ENCODE peak calls at places on chromosomes 4 and X, in seven cellular contexts. One of them, this sample, is unnamed.
A peak's percentile ranks its signal among the peaks of the same experiment; 100 is the strongest.

GRCh38 chr4:7384929-7385890 is 49.5 kb downstream of the PSAPL1 start:
- DNase-seq in H9: peak; percentile 19
- DNase-seq in mesenchymal stem cell: no peak
- DNase-seq in IMR-90: no peak
- DNase-seq in neuronal stem cell: no peak
- DNase-seq in trophoblast cell: no peak
- DNase-seq in H1: no peak
- DNase-seq in this sample: no peak

GRCh38 chr4:139763205-139763604 is 97.6 kb downstream of the MGST2 start:
- DNase-seq in H9: no peak
- DNase-seq in mesenchymal stem cell: peak; percentile 64
- DNase-seq in IMR-90: no peak
- DNase-seq in neuronal stem cell: no peak
- DNase-seq in trophoblast cell: no peak
- DNase-seq in H1: no peak
- DNase-seq in this sample: peak; percentile 55

GRCh38 chr4:144547678-144548298 is 98.2 kb upstream of the HHIP start:
- DNase-seq in H9: no peak
- DNase-seq in mesenchymal stem cell: no peak
- DNase-seq in IMR-90: no peak
- DNase-seq in neuronal stem cell: no peak
- DNase-seq in trophoblast cell: no peak
- DNase-seq in H1: no peak
- DNase-seq in this sample: no peak

GRCh38 chr4:4390521-4391240 is 3.8 kb downstream of the NSG1 start:
- DNase-seq in H9: no peak
- DNase-seq in mesenchymal stem cell: no peak
- DNase-seq in IMR-90: no peak
- DNase-seq in neuronal stem cell: no peak
- DNase-seq in trophoblast cell: no peak
- DNase-seq in H1: no peak
- DNase-seq in this sample: no peak

GRCh38 chr4:48649505-48649904 is 130.6 kb downstream of the FRYL start:
- DNase-seq in H9: no peak
- DNase-seq in mesenchymal stem cell: no peak
- DNase-seq in IMR-90: no peak
- DNase-seq in neuronal stem cell: no peak
- DNase-seq in trophoblast cell: no peak
- DNase-seq in H1: no peak
- DNase-seq in this sample: no peak

GRCh38 chrX:12986886-12987285 is 12.0 kb downstream of the TMSB4X start:
- DNase-seq in H9: no peak
- DNase-seq in mesenchymal stem cell: no peak
- DNase-seq in IMR-90: no peak
- DNase-seq in neuronal stem cell: no peak
- DNase-seq in trophoblast cell: no peak
- DNase-seq in H1: no peak
- DNase-seq in this sample: no peak

GRCh38 chr4:151485541-151486131 is 76.7 kb downstream of the FHIP1A start:
- DNase-seq in H9: peak; percentile 37
- DNase-seq in mesenchymal stem cell: no peak
- DNase-seq in IMR-90: no peak
- DNase-seq in neuronal stem cell: no peak
- DNase-seq in trophoblast cell: no peak
- DNase-seq in H1: no peak
- DNase-seq in this sample: peak; percentile 31

GRCh38 chrX:48676893-48677270 is 6.7 kb upstream of the WAS start:
- DNase-seq in H9: peak; percentile 30
- DNase-seq in mesenchymal stem cell: no peak
- DNase-seq in IMR-90: no peak
- DNase-seq in neuronal stem cell: no peak
- DNase-seq in trophoblast cell: no peak
- DNase-seq in H1: no peak
- DNase-seq in this sample: peak; percentile 24

GRCh38 chrX:17192111-17192510 is 182.9 kb upstream of the NHS start:
- DNase-seq in H9: no peak
- DNase-seq in mesenchymal stem cell: no peak
- DNase-seq in IMR-90: no peak
- DNase-seq in neuronal stem cell: no peak
- DNase-seq in trophoblast cell: no peak
- DNase-seq in H1: no peak
- DNase-seq in this sample: no peak

GRCh38 chrX:3176439-3176820 is 135.2 kb downstream of the ARSF start:
- DNase-seq in H9: no peak
- DNase-seq in mesenchymal stem cell: peak; percentile 71
- DNase-seq in IMR-90: peak; percentile 49
- DNase-seq in neuronal stem cell: no peak
- DNase-seq in trophoblast cell: peak; percentile 14
- DNase-seq in H1: no peak
- DNase-seq in this sample: peak; percentile 14

GRCh38 chrX:98067611-98068010 is 1183.9 kb downstream of the RPA4 start:
- DNase-seq in H9: no peak
- DNase-seq in mesenchymal stem cell: peak; percentile 7
- DNase-seq in IMR-90: peak; percentile 36
- DNase-seq in neuronal stem cell: no peak
- DNase-seq in trophoblast cell: peak; percentile 2
- DNase-seq in H1: no peak
- DNase-seq in this sample: peak; percentile 38

GRCh38 chrX:65926095-65927019 is 113.5 kb downstream of the VSIG4 start:
- DNase-seq in H9: no peak
- DNase-seq in mesenchymal stem cell: no peak
- DNase-seq in IMR-90: no peak
- DNase-seq in neuronal stem cell: no peak
- DNase-seq in trophoblast cell: no peak
- DNase-seq in H1: no peak
- DNase-seq in this sample: no peak

GRCh38 chrX:107323786-107324492 is 117.5 kb downstream of the DNAAF6 start:
- DNase-seq in H9: no peak
- DNase-seq in mesenchymal stem cell: no peak
- DNase-seq in IMR-90: no peak
- DNase-seq in neuronal stem cell: no peak
- DNase-seq in trophoblast cell: no peak
- DNase-seq in H1: peak; percentile 42
- DNase-seq in this sample: no peak

GRCh38 chr4:1542516-1543320 is 136.5 kb upstream of the NKX1-1 start:
- DNase-seq in H9: no peak
- DNase-seq in mesenchymal stem cell: no peak
- DNase-seq in IMR-90: no peak
- DNase-seq in neuronal stem cell: no peak
- DNase-seq in trophoblast cell: no peak
- DNase-seq in H1: no peak
- DNase-seq in this sample: no peak

GRCh38 chr4:150369434-150370141 is 212.4 kb upstream of the MAB21L2 start:
- DNase-seq in H9: no peak
- DNase-seq in mesenchymal stem cell: no peak
- DNase-seq in IMR-90: no peak
- DNase-seq in neuronal stem cell: no peak
- DNase-seq in trophoblast cell: no peak
- DNase-seq in H1: no peak
- DNase-seq in this sample: no peak

GRCh38 chr4:3083732-3084131 is 9.3 kb downstream of the HTT start:
- DNase-seq in H9: no peak
- DNase-seq in mesenchymal stem cell: no peak
- DNase-seq in IMR-90: no peak
- DNase-seq in neuronal stem cell: no peak
- DNase-seq in trophoblast cell: no peak
- DNase-seq in H1: no peak
- DNase-seq in this sample: no peak

GRCh38 chr4:174099712-174100111 is 183.8 kb downstream of the FBXO8 start:
- DNase-seq in H9: no peak
- DNase-seq in mesenchymal stem cell: no peak
- DNase-seq in IMR-90: no peak
- DNase-seq in neuronal stem cell: no peak
- DNase-seq in trophoblast cell: no peak
- DNase-seq in H1: no peak
- DNase-seq in this sample: no peak

GRCh38 chr4:87974856-87975462 is 555 bp upstream of the SPP1 start:
- DNase-seq in H9: peak; percentile 49
- DNase-seq in mesenchymal stem cell: peak; percentile 22
- DNase-seq in IMR-90: peak; percentile 4
- DNase-seq in neuronal stem cell: no peak
- DNase-seq in trophoblast cell: no peak
- DNase-seq in H1: no peak
- DNase-seq in this sample: peak; percentile 72

GRCh38 chr4:7424553-7425111 is 10.1 kb downstream of the PSAPL1 start:
- DNase-seq in H9: peak; percentile 29
- DNase-seq in mesenchymal stem cell: no peak
- DNase-seq in IMR-90: no peak
- DNase-seq in neuronal stem cell: no peak
- DNase-seq in trophoblast cell: no peak
- DNase-seq in H1: peak; percentile 43
- DNase-seq in this sample: no peak

GRCh38 chr4:153107246-153107645 is 97.0 kb upstream of the TRIM2 start:
- DNase-seq in H9: no peak
- DNase-seq in mesenchymal stem cell: no peak
- DNase-seq in IMR-90: no peak
- DNase-seq in neuronal stem cell: no peak
- DNase-seq in trophoblast cell: no peak
- DNase-seq in H1: no peak
- DNase-seq in this sample: no peak

DNA sequence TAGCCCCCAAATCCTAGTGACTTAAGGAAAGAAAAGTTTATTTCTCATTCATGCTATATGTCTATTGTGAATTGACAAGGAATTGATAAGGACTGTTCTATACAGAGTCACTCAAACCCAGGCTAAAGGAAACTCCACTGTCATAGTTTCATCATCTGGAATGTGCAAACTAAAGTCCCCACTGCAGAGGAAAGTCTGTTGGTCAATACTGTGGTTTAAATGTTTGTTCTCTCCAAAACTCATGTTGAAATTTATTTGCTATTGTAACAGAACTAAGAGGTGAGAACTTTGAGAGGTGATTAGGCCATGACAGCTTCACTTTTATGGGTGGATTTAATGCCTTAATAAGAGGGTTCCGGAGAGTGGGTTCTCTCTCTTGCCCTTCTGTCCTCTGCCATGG is 149.6 kb downstream of the COX18 start:
- DNase-seq in H9: no peak
- DNase-seq in mesenchymal stem cell: peak; percentile 2
- DNase-seq in IMR-90: no peak
- DNase-seq in neuronal stem cell: no peak
- DNase-seq in trophoblast cell: no peak
- DNase-seq in H1: no peak
- DNase-seq in this sample: no peak
- H2AK5ac ChIP-seq in H9: no peak overlapping the region
- H2AK5ac ChIP-seq in mesenchymal stem cell: no peak overlapping the region
- H2AK5ac ChIP-seq in IMR-90: no peak overlapping the region
- H2AK5ac ChIP-seq in neuronal stem cell: no peak overlapping the region
- H2AK5ac ChIP-seq in trophoblast cell: no peak overlapping the region
- H2AK5ac ChIP-seq in H1: no peak overlapping the region
- H2AK5ac ChIP-seq in this sample: no peak overlapping the region

GRCh38 chr4:108024078-108024990 is 34.6 kb downstream of the HADH start:
- DNase-seq in H9: no peak
- DNase-seq in mesenchymal stem cell: no peak
- DNase-seq in IMR-90: no peak
- DNase-seq in neuronal stem cell: no peak
- DNase-seq in trophoblast cell: no peak
- DNase-seq in H1: no peak
- DNase-seq in this sample: no peak
- H2AK5ac ChIP-seq in H9: no peak overlapping the region
- H2AK5ac ChIP-seq in mesenchymal stem cell: no peak overlapping the region
- H2AK5ac ChIP-seq in IMR-90: no peak overlapping the region
- H2AK5ac ChIP-seq in neuronal stem cell: no peak overlapping the region
- H2AK5ac ChIP-seq in trophoblast cell: no peak overlapping the region
- H2AK5ac ChIP-seq in H1: no peak overlapping the region
- H2AK5ac ChIP-seq in this sample: no peak overlapping the region

GRCh38 chr4:19095491-19096046 is 1074.0 kb upstream of the LCORL start:
- DNase-seq in H9: no peak
- DNase-seq in mesenchymal stem cell: no peak
- DNase-seq in IMR-90: no peak
- DNase-seq in neuronal stem cell: no peak
- DNase-seq in trophoblast cell: no peak
- DNase-seq in H1: no peak
- DNase-seq in this sample: no peak
- H2AK5ac ChIP-seq in H9: no peak overlapping the region
- H2AK5ac ChIP-seq in mesenchymal stem cell: no peak overlapping the region
- H2AK5ac ChIP-seq in IMR-90: no peak overlapping the region
- H2AK5ac ChIP-seq in neuronal stem cell: no peak overlapping the region
- H2AK5ac ChIP-seq in trophoblast cell: no peak overlapping the region
- H2AK5ac ChIP-seq in H1: no peak overlapping the region
- H2AK5ac ChIP-seq in this sample: no peak overlapping the region

GRCh38 chr4:142194905-142195304 is 558.5 kb downstream of the IL15 start:
- DNase-seq in H9: no peak
- DNase-seq in mesenchymal stem cell: no peak
- DNase-seq in IMR-90: peak; percentile 16
- DNase-seq in neuronal stem cell: no peak
- DNase-seq in trophoblast cell: no peak
- DNase-seq in H1: no peak
- DNase-seq in this sample: no peak

DNA sequence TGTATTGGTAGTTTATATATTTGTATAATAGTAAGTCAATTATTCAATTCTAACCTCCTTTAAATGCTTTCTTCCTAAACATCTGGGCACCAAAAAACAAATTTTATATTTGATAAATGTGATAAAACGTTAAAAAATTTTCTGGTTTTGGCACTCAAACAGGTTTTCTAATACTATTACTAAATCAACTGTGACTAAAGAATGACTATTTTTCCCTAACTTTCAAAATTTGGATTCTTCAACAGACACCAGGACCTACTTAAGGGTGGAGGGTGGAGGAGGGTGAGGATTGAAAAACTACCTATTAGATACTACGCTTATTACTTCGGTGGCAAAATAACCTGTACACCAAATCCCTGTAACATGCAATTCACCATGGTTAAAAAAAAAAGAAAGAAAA is 555.5 kb downstream of the IL15 start:
- DNase-seq in H9: no peak
- DNase-seq in mesenchymal stem cell: no peak
- DNase-seq in IMR-90: no peak
- DNase-seq in neuronal stem cell: no peak
- DNase-seq in trophoblast cell: no peak
- DNase-seq in H1: no peak
- DNase-seq in this sample: no peak
- H2AK5ac ChIP-seq in H9: no peak overlapping the region
- H2AK5ac ChIP-seq in mesenchymal stem cell: no peak overlapping the region
- H2AK5ac ChIP-seq in IMR-90: no peak overlapping the region
- H2AK5ac ChIP-seq in neuronal stem cell: no peak overlapping the region
- H2AK5ac ChIP-seq in trophoblast cell: no peak overlapping the region
- H2AK5ac ChIP-seq in H1: no peak overlapping the region
- H2AK5ac ChIP-seq in this sample: no peak overlapping the region